ENCODE peak calls at places on chromosomes 13 and 19, in four cellular contexts. N is HepG2, F is WTC11, G is SK-N-SH. D is an unnamed sample.

GRCh38 chr13:100751826-100752225 is 77.2 kb upstream of the TMTC4 start:
- DNase-seq in N (peak), F (no peak), G (peak), D (no peak)

GRCh38 chr19:29610213-29610573 is 4.1 kb downstream of the POP4 start:
- DNase-seq in N (no peak), F (no peak), G (no peak), D (no peak)

GRCh38 chr19:47545061-47545948 is 27.6 kb downstream of the ZNF541 start:
- DNase-seq in N (no peak), F (peak), G (no peak), D (no peak)

GRCh38 chr19:38545596-38545995 is 72.2 kb downstream of the MAP4K1 start:
- DNase-seq in N (no peak), F (no peak), G (no peak), D (no peak)

GRCh38 chr13:46675016-46675415 is 121.9 kb downstream of the ESD start:
- DNase-seq in N (no peak), F (no peak), G (no peak), D (no peak)

GRCh38 chr13:96198038-96198437 is 108.1 kb downstream of the HS6ST3 start:
- DNase-seq in N (no peak), F (no peak), G (no peak), D (no peak)

GRCh38 chr19:3970313-3970807 is 539 bp downstream of the DAPK3 start:
- DNase-seq in N (no peak), F (no peak), G (no peak), D (no peak)

GRCh38 chr13:111213964-111214726 is 99.0 kb downstream of the ARHGEF7 start:
- DNase-seq in N (no peak), F (no peak), G (no peak), D (no peak)

GRCh38 chr13:23703241-23703640 is 133.0 kb downstream of the TNFRSF19 start:
- DNase-seq in N (no peak), F (no peak), G (no peak), D (no peak)

GRCh38 chr13:30798776-30799625 is 63.7 kb downstream of the ALOX5AP start:
- DNase-seq in N (peak), F (no peak), G (no peak), D (no peak)

GRCh38 chr19:50481351-50482149 is 4.9 kb upstream of the GARIN5A start:
- DNase-seq in N (no peak), F (no peak), G (no peak), D (no peak)

GRCh38 chr13:93217701-93218100 is 8.9 kb upstream of the GPC6 start:
- DNase-seq in N (peak), F (no peak), G (no peak), D (peak)

GRCh38 chr19:29889702-29890101 is 52.3 kb upstream of the URI1 start:
- DNase-seq in N (no peak), F (no peak), G (no peak), D (no peak)

GRCh38 chr13:111897178-111897845 is 169.6 kb upstream of the SOX1 start:
- DNase-seq in N (no peak), F (no peak), G (no peak), D (no peak)

GRCh38 chr13:68808456-68808855 is 1299.2 kb upstream of the ATXN8OS start:
- DNase-seq in N (no peak), F (no peak), G (no peak), D (no peak)

GRCh38 chr19:38079926-38080380 is 144.1 kb downstream of the DPF1 start:
- DNase-seq in N (peak), F (no peak), G (no peak), D (no peak)

GRCh38 chr13:46386996-46387851 is at the start of gene RUBCNL:
- DNase-seq in N (no peak), F (peak), G (peak), D (no peak)

GRCh38 chr13:112928958-112929777 is 39.8 kb upstream of the MCF2L start:
- DNase-seq in N (peak), F (no peak), G (peak), D (no peak)

GRCh38 chr19:7734220-7735203 is 2.6 kb upstream of the CLEC4G start:
- DNase-seq in N (no peak), F (no peak), G (no peak), D (no peak)

GRCh38 chr19:38043649-38044144 is 136.7 kb downstream of the SIPA1L3 start:
- DNase-seq in N (no peak), F (no peak), G (no peak), D (no peak)

GRCh38 chr13:48775285-48775684 is 121.6 kb downstream of the CYSLTR2 start:
- DNase-seq in N (no peak), F (no peak), G (no peak), D (no peak)

GRCh38 chr13:48778551-48779088 is 124.9 kb downstream of the CYSLTR2 start:
- DNase-seq in N (no peak), F (no peak), G (no peak), D (no peak)

GRCh38 chr13:48773531-48774275 is 120.0 kb downstream of the CYSLTR2 start:
- DNase-seq in N (no peak), F (no peak), G (no peak), D (no peak)

GRCh38 chr13:48776396-48776795 is 122.7 kb downstream of the CYSLTR2 start:
- DNase-seq in N (no peak), F (no peak), G (no peak), D (no peak)

GRCh38 chr13:48775804-48776203 is 122.1 kb downstream of the CYSLTR2 start:
- DNase-seq in N (no peak), F (no peak), G (no peak), D (no peak)
- TF ChIP-seq FOXJ3 in N (no peak), F (no peak), G (no peak), D (no peak)

GRCh38 chr19:45996933-45997332 is 1.7 kb downstream of the CCDC61 start:
- DNase-seq in N (no peak), F (no peak), G (no peak), D (no peak)

GRCh38 chr19:45998834-45999233 is 3.6 kb downstream of the CCDC61 start:
- DNase-seq in N (no peak), F (no peak), G (no peak), D (no peak)

GRCh38 chr19:46002678-46003275 is 7.5 kb downstream of the CCDC61 start:
- DNase-seq in N (no peak), F (no peak), G (no peak), D (no peak)

GRCh38 chr19:46000497-46001246 is 5.4 kb downstream of the CCDC61 start:
- DNase-seq in N (no peak), F (peak), G (peak), D (peak)

DNA sequence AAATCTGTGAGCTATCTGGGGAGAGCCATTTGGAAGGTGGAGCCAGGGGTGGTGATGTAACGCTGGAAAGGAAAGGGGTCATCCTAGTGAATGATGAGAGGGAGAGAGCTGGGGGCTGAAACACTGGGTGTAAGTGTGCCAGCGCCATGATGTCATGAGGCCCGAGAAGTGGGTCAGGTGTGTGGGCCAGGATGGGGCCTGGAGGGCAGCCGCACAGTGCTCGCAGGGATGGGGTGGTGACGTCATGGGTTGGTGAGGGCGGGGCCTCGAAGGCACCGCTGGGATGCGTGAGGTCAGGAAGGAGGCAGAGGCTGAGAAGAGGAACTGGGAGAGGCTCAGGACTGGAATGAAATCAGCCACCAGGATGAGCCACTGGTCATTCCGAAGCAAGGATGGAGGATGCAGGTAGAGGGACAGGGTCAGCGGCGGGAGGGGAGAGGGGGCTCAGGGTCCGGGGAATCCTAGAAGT is 4.4 kb downstream of the CCDC61 start:
- DNase-seq in N (no peak), F (peak), G (peak), D (peak)
- TF ChIP-seq FOXJ3 in N (no peak), F (no peak), G (no peak), D (no peak)

DNA sequence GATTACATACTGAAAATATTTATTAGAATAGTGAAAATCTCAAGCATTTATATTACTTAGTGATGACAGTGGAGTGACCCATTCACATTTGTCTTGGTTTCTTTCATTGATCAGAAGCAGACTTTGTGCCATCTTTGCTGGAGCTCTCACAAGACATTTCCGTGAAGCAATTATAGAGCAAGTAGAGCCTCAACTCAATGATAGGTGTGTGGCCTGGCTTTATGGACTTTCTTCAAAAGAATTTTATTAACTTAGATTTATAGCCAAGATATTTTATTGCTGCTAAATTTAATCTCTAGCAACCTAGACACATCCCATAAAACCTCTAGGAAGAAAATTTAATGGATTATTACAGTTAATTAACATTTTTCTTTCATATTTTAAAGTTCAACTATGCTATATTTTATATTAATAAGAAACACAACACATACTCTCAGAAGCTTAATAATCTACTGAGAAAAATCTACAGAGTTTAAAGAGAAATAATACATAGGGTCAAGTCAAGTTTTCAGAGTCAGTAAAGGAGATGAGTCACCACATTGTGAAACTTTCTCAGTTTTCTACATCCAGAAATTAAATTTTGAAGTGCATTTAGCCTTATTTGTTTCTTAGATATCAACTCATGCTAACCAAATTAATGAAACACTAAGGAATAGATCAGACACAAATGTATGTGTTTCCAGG is 160.5 kb downstream of the LACC1 start:
- DNase-seq in N (no peak), F (no peak), G (no peak), D (no peak)
- TF ChIP-seq FOXJ3 in N (no peak), F (no peak), G (no peak), D (no peak)

GRCh38 chr13:48561461-48562224 is 28.8 kb upstream of the RCBTB2 start:
- DNase-seq in N (no peak), F (no peak), G (peak), D (no peak)

GRCh38 chr13:48562296-48563066 is 29.6 kb upstream of the RCBTB2 start:
- DNase-seq in N (no peak), F (no peak), G (no peak), D (no peak)

GRCh38 chr13:48560657-48561337 is 27.9 kb upstream of the RCBTB2 start:
- DNase-seq in N (no peak), F (no peak), G (no peak), D (no peak)

GRCh38 chr13:48563611-48564010 is 30.7 kb upstream of the RCBTB2 start:
- DNase-seq in N (no peak), F (no peak), G (no peak), D (no peak)

GRCh38 chr13:48559638-48560320 is 26.9 kb upstream of the RCBTB2 start:
- DNase-seq in N (no peak), F (no peak), G (no peak), D (no peak)
- TF ChIP-seq FOXJ3 in N (no peak), F (no peak), G (no peak), D (no peak)